ENCODE peak calls at places on chromosome 11, in seven cellular contexts. W is endothelial cell of umbilical vein, R is ovary, Y is body of pancreas, Z is transverse colon, K is A549, F is heart left ventricle. I is an unnamed sample.

GRCh38 chr11:79413258-79413657 is 27.6 kb downstream of the TENM4 start:
- DNase-seq in W (no peak), R (peak; percentile 91), Y (peak; percentile 71), Z (peak; percentile 57), K (no peak), F (peak; percentile 85), I (peak; percentile 72)

GRCh38 chr11:46982797-46983452 is 46.4 kb downstream of the CSTPP1 start:
- DNase-seq in W (no peak), R (no peak), Y (no peak), Z (no peak), K (no peak), F (no peak), I (no peak)

GRCh38 chr11:115958089-115959000 is 454.1 kb upstream of the CADM1 start:
- DNase-seq in W (no peak), R (no peak), Y (no peak), Z (no peak), K (no peak), F (no peak), I (no peak)

GRCh38 chr11:115550291-115551059 is 46.3 kb upstream of the CADM1 start:
- DNase-seq in W (no peak), R (no peak), Y (no peak), Z (no peak), K (no peak), F (no peak), I (no peak)

GRCh38 chr11:60889869-60890311 is 16.5 kb downstream of the PRPF19 start:
- DNase-seq in W (no peak), R (no peak), Y (no peak), Z (no peak), K (no peak), F (no peak), I (no peak)

GRCh38 chr11:11027271-11027670 is 169.4 kb upstream of the ZBED5 start:
- DNase-seq in W (no peak), R (no peak), Y (no peak), Z (no peak), K (peak; percentile 36), F (no peak), I (peak; percentile 35)

GRCh38 chr11:4606231-4607015 is 1.6 kb downstream of the TRIM68 start:
- DNase-seq in W (peak; percentile 62), R (no peak), Y (peak; percentile 8), Z (peak; percentile 22), K (no peak), F (no peak), I (no peak)

GRCh38 chr11:134339756-134340155 is 8.0 kb downstream of the GLB1L2 start:
- DNase-seq in W (no peak), R (no peak), Y (no peak), Z (peak; percentile 70), K (no peak), F (no peak), I (no peak)

GRCh38 chr11:76787911-76788596 is 4.9 kb downstream of the TSKU start:
- DNase-seq in W (no peak), R (peak; percentile 74), Y (peak; percentile 45), Z (peak; percentile 26), K (no peak), F (no peak), I (no peak)
- TF ChIP-seq POLR2A in W (no peak), R (no peak), Y (no peak), Z (no peak), K (no peak), F (no peak), I (no peak)

GRCh38 chr11:132883241-132883640 is 649.1 kb downstream of the OPCML start:
- DNase-seq in W (no peak), R (no peak), Y (no peak), Z (no peak), K (no peak), F (no peak), I (no peak)
- TF ChIP-seq POLR2A in W (no peak), R (no peak), Y (no peak), Z (no peak), K (no peak), F (no peak), I (no peak)

GRCh38 chr11:68460741-68461283 is at the start of gene PPP6R3:
- DNase-seq in W (no peak), R (no peak), Y (no peak), Z (no peak), K (no peak), F (no peak), I (no peak)
- TF ChIP-seq POLR2A in W (peak; percentile 49), R (peak; percentile 82), Y (peak; percentile 46), Z (peak; percentile 42), K (peak; percentile 80), F (no peak), I (peak; percentile 78)

GRCh38 chr11:64245797-64246623 is 733 bp downstream of the PPP1R14B start:
- DNase-seq in W (peak; percentile 82), R (peak; percentile 73), Y (peak; percentile 86), Z (peak; percentile 77), K (peak; percentile 91), F (peak; percentile 66), I (no peak)
- TF ChIP-seq POLR2A in W (peak; percentile 97), R (no peak), Y (peak; percentile 74), Z (peak; percentile 68), K (peak; percentile 92), F (no peak), I (peak; percentile 94)

DNA sequence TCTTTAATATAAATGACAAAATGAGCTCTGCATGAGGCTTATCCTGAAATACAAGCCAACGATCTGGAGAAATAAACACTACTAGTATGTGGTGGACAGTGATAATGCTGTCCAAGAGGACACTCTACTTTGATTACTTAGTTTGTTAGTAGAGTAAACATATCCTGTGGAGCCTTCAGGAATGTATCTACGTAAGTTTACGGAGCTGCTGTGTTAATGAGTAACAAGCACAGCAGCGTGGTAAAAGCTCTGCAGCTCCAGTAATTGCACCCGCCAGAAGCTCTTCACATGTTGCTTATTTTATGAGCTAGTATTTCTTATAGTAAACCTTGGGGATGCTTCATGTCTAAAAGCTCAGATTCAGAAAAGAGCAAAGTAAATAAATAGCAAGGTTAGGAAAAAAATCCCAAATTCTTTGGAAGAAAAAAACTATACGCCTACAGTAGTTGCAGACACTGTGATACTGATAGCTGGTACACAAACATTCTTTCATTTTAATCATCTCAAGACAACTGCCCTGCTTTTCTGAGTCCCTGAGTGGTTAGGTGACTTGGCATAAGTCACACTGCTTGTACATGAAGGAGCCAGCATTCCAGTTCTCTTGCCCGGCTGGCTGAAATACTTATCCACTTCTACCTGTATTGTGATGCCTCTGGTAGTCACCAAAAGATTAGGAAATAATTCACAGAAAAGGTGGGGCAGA is 32.7 kb upstream of the CCDC34 start:
- DNase-seq in W (no peak), R (no peak), Y (peak; percentile 75), Z (peak; percentile 64), K (peak; percentile 97), F (no peak), I (no peak)
- TF ChIP-seq POLR2A in W (no peak), R (no peak), Y (no peak), Z (no peak), K (no peak), F (no peak), I (no peak)

DNA sequence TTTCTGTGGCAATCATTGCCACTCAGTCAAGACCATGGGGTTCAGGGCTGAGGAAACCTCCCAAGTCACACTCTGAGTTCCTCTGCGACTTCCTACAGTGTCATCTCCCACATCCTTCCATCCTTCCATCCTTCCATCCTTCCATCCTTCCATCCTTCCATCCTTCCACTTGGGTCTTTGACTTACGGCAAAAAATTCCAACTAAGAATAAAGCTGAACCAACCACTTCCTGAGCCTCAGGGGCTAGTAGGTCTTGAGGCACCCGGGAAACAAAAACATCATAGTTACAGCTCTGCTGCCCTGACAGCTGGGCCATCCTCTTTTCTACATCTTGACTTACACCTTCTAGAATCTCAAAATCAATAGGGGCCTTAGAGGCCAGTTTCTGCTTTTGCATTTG is 32.1 kb downstream of the EHF start:
- DNase-seq in W (no peak), R (no peak), Y (no peak), Z (no peak), K (no peak), F (no peak), I (no peak)
- TF ChIP-seq POLR2A in W (no peak), R (no peak), Y (no peak), Z (no peak), K (no peak), F (no peak), I (no peak)

GRCh38 chr11:18590573-18590972 is 2.0 kb upstream of the UEVLD start:
- DNase-seq in W (no peak), R (no peak), Y (no peak), Z (no peak), K (no peak), F (no peak), I (no peak)

DNA sequence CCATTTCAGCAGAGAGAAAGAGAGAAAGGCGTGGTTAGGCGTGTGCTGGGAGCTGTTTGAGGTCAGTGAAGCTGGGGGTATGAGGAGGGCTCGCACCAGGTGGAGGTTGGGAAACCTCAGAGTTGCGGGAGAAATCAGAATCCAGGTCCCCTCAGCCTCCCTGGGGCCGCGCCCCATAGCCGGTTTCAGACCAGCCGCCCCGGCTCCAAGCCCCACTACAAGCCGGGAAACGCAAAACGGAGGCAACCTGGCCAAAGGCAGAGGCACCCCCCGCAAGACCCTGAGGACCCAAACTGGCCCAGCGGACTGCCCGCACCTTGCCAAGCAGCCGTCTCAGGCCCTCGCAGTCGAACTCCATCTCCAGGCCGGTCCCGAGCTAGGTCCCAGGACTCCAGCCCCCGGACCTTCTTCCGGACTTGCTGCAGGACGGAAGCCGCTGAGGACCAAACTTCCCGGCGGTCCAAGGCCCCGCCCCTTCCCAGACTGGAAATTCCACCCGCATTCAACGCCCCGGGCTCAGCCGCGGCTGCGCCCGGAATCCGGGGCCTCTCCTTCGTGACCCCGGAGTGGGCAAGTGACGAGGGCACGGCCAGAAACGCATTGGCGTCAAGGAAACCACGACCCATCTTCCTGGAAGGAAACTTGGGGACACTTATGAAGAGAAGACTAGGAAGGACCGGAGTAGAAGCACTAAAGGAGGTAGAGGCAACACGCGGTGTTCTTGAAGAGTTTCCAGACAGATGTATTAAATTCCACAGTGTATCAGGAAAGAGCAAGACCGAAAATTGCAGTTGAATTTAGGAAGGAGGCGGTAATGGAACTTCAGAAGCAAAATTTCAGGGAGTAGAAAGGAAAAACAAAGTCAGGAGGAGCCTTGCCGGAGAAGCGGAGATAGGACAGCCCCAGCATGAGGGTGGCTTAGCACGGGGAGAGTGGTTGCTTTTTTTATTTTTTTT is at the start of gene UEVLD:
- DNase-seq in W (peak; percentile 88), R (peak; percentile 87), Y (peak; percentile 91), Z (peak; percentile 91), K (peak; percentile 93), F (peak; percentile 92), I (peak; percentile 88)
- TF ChIP-seq POLR2A in W (peak; percentile 87), R (peak; percentile 67), Y (peak; percentile 84), Z (peak; percentile 84), K (peak; percentile 84), F (no peak), I (peak; percentile 86)

DNA sequence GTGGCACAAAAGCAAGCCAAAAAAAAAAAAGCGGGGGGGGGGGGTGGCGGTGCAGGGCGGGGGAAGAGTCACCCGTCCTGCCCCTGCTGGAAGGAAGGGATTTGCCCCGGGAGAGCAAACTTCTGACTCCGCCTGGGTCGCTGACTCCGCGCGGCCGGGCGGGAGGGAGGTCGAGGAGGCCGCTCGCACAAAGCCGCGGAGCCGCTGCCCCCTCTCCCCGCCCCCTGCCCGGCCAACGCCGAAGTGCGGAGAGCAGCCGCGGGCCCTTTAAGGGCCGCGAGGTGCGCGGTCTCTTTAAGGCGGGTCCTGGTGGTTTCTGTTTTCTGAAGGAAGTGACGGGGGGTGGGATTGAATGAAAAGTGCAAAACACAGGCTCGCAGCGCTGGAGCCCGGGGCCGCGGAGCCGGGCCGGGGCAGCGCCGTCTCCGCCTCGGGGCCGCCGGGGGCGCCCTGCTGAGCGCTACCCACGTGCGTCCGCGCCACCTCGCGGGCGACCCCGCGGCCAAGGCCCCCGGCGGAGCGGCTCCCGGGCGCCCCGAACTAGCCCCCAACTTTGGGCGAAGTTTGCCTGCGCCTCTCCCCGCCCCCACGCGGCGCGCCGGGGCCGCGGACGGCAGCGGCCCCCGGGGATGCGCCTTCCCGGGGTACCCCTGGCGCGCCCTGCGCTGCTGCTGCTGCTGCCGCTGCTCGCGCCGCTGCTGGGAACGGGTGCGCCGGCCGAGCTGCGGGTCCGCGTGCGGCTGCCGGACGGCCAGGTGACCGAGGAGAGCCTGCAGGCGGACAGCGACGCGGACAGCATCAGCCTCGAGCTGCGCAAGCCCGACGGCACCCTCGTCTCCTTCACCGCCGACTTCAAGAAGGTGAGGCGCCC is at the start of gene OAF:
- DNase-seq in W (peak; percentile 84), R (peak; percentile 78), Y (peak; percentile 88), Z (peak; percentile 73), K (peak; percentile 51), F (peak; percentile 81), I (peak; percentile 70)
- TF ChIP-seq POLR2A in W (peak; percentile 86), R (peak; percentile 24), Y (peak; percentile 54), Z (peak; percentile 51), K (no peak), F (no peak), I (peak; percentile 40)

I was measured in H54.